ENCODE peak calls at places on chromosomes 4 and X, in five cellular contexts. One of them, this sample, is unnamed.

GRCh38 chr4:1309261-1310010 is 19.7 kb downstream of the MAEA start:
- DNase-seq in transverse colon: peak
- DNase-seq in foreskin keratinocyte: peak
- DNase-seq in breast epithelium: peak
- DNase-seq in brain microvascular endothelial cell: peak
- DNase-seq in this sample: peak

GRCh38 chrX:46561931-46562721 is 11.4 kb upstream of the CHST7 start:
- DNase-seq in foreskin keratinocyte: no peak
- DNase-seq in breast epithelium: no peak
- DNase-seq in brain microvascular endothelial cell: no peak
- DNase-seq in transverse colon: peak
- DNase-seq in this sample: no peak

GRCh38 chr4:14091966-14092365 is 464.4 kb upstream of the BOD1L1 start:
- DNase-seq in brain microvascular endothelial cell: peak
- DNase-seq in transverse colon: no peak
- DNase-seq in foreskin keratinocyte: no peak
- DNase-seq in breast epithelium: no peak
- DNase-seq in this sample: no peak

GRCh38 chrX:103629295-103630170 is 758 bp downstream of the TCEAL1 start:
- DNase-seq in brain microvascular endothelial cell: peak
- DNase-seq in foreskin keratinocyte: no peak
- DNase-seq in transverse colon: peak
- DNase-seq in breast epithelium: peak
- DNase-seq in this sample: peak

GRCh38 chr4:7403001-7403400 is 31.7 kb downstream of the PSAPL1 start:
- DNase-seq in brain microvascular endothelial cell: no peak
- DNase-seq in foreskin keratinocyte: peak
- DNase-seq in transverse colon: no peak
- DNase-seq in breast epithelium: peak
- DNase-seq in this sample: no peak

GRCh38 chr4:45650545-45650944 is 473.3 kb downstream of the GABRG1 start:
- DNase-seq in foreskin keratinocyte: no peak
- DNase-seq in brain microvascular endothelial cell: no peak
- DNase-seq in transverse colon: peak
- DNase-seq in breast epithelium: no peak
- DNase-seq in this sample: no peak

GRCh38 chrX:150635952-150636351 is 57.2 kb upstream of the MTMR1 start:
- DNase-seq in breast epithelium: no peak
- DNase-seq in foreskin keratinocyte: peak
- DNase-seq in brain microvascular endothelial cell: peak
- DNase-seq in transverse colon: no peak
- DNase-seq in this sample: no peak

GRCh38 chr4:16591867-16592266 is 306.6 kb downstream of the LDB2 start:
- DNase-seq in brain microvascular endothelial cell: no peak
- DNase-seq in foreskin keratinocyte: no peak
- DNase-seq in transverse colon: no peak
- DNase-seq in breast epithelium: no peak
- DNase-seq in this sample: no peak

GRCh38 chr4:42654606-42655005 is 2.3 kb downstream of the ATP8A1 start:
- DNase-seq in brain microvascular endothelial cell: peak
- DNase-seq in breast epithelium: no peak
- DNase-seq in foreskin keratinocyte: peak
- DNase-seq in transverse colon: no peak
- DNase-seq in this sample: no peak

GRCh38 chrX:21656587-21657317 is 1.4 kb downstream of the KLHL34 start:
- DNase-seq in transverse colon: no peak
- DNase-seq in breast epithelium: no peak
- DNase-seq in foreskin keratinocyte: no peak
- DNase-seq in brain microvascular endothelial cell: no peak
- DNase-seq in this sample: no peak

GRCh38 chrX:134642394-134642793 is 15.9 kb downstream of the PLAC1 start:
- DNase-seq in foreskin keratinocyte: no peak
- DNase-seq in breast epithelium: no peak
- DNase-seq in brain microvascular endothelial cell: no peak
- DNase-seq in transverse colon: no peak
- DNase-seq in this sample: no peak

GRCh38 chr4:65669008-65669971 is 999 bp downstream of the EPHA5 start:
- DNase-seq in foreskin keratinocyte: no peak
- DNase-seq in breast epithelium: no peak
- DNase-seq in brain microvascular endothelial cell: peak
- DNase-seq in transverse colon: no peak
- DNase-seq in this sample: no peak

GRCh38 chr4:1730532-1731135 is 9.3 kb downstream of the TACC3 start:
- DNase-seq in transverse colon: no peak
- DNase-seq in brain microvascular endothelial cell: no peak
- DNase-seq in breast epithelium: no peak
- DNase-seq in foreskin keratinocyte: no peak
- DNase-seq in this sample: no peak

GRCh38 chr4:158775091-158775651 is 6.3 kb downstream of the FNIP2 start:
- DNase-seq in transverse colon: no peak
- DNase-seq in brain microvascular endothelial cell: peak
- DNase-seq in foreskin keratinocyte: no peak
- DNase-seq in breast epithelium: no peak
- DNase-seq in this sample: no peak

GRCh38 chr4:128358231-128358902 is 70.8 kb upstream of the PGRMC2 start:
- DNase-seq in transverse colon: no peak
- DNase-seq in foreskin keratinocyte: peak
- DNase-seq in brain microvascular endothelial cell: peak
- DNase-seq in breast epithelium: no peak
- DNase-seq in this sample: no peak

GRCh38 chr4:111991797-111992196 is 153.5 kb upstream of the FAM241A start:
- DNase-seq in foreskin keratinocyte: peak
- DNase-seq in transverse colon: no peak
- DNase-seq in breast epithelium: no peak
- DNase-seq in brain microvascular endothelial cell: peak
- DNase-seq in this sample: no peak

GRCh38 chr4:15150636-15151432 is 148.6 kb downstream of the CPEB2 start:
- DNase-seq in brain microvascular endothelial cell: no peak
- DNase-seq in foreskin keratinocyte: no peak
- DNase-seq in transverse colon: no peak
- DNase-seq in breast epithelium: no peak
- DNase-seq in this sample: no peak

GRCh38 chrX:42686706-42687105 is 91.3 kb downstream of the PPP1R2C start:
- DNase-seq in brain microvascular endothelial cell: no peak
- DNase-seq in foreskin keratinocyte: peak
- DNase-seq in transverse colon: no peak
- DNase-seq in breast epithelium: no peak
- DNase-seq in this sample: no peak

GRCh38 chr4:15753786-15754185 is 24.3 kb upstream of the CD38 start:
- DNase-seq in foreskin keratinocyte: no peak
- DNase-seq in breast epithelium: no peak
- DNase-seq in transverse colon: no peak
- DNase-seq in brain microvascular endothelial cell: peak
- DNase-seq in this sample: no peak

GRCh38 chr4:38823766-38824165 is 19.2 kb upstream of the TLR1 start:
- DNase-seq in transverse colon: no peak
- DNase-seq in foreskin keratinocyte: no peak
- DNase-seq in brain microvascular endothelial cell: no peak
- DNase-seq in breast epithelium: no peak
- DNase-seq in this sample: no peak

GRCh38 chr4:181157647-181158046 is 1085.6 kb upstream of the TENM3 start:
- DNase-seq in foreskin keratinocyte: no peak
- DNase-seq in breast epithelium: no peak
- DNase-seq in brain microvascular endothelial cell: no peak
- DNase-seq in transverse colon: no peak
- DNase-seq in this sample: no peak

GRCh38 chr4:125365731-125366130 is 51.0 kb downstream of the FAT4 start:
- DNase-seq in breast epithelium: no peak
- DNase-seq in transverse colon: no peak
- DNase-seq in brain microvascular endothelial cell: no peak
- DNase-seq in foreskin keratinocyte: no peak
- DNase-seq in this sample: no peak

GRCh38 chr4:81040175-81040659 is 9.7 kb downstream of the BMP3 start:
- DNase-seq in foreskin keratinocyte: peak
- DNase-seq in brain microvascular endothelial cell: peak
- DNase-seq in transverse colon: no peak
- DNase-seq in breast epithelium: no peak
- DNase-seq in this sample: no peak

GRCh38 chrX:78710146-78710545 is 37.4 kb upstream of the LPAR4 start:
- DNase-seq in breast epithelium: no peak
- DNase-seq in transverse colon: no peak
- DNase-seq in foreskin keratinocyte: no peak
- DNase-seq in brain microvascular endothelial cell: no peak
- DNase-seq in this sample: no peak

GRCh38 chrX:110210417-110211139 is 107.3 kb downstream of the AMMECR1 start:
- DNase-seq in foreskin keratinocyte: peak
- DNase-seq in brain microvascular endothelial cell: peak
- DNase-seq in transverse colon: no peak
- DNase-seq in breast epithelium: no peak
- DNase-seq in this sample: no peak

GRCh38 chr4:168304744-168305459 is 13.7 kb downstream of the DDX60 start:
- DNase-seq in brain microvascular endothelial cell: peak
- DNase-seq in breast epithelium: no peak
- DNase-seq in transverse colon: no peak
- DNase-seq in foreskin keratinocyte: peak
- DNase-seq in this sample: no peak

GRCh38 chrX:13994681-13995080 is 35.0 kb downstream of the GEMIN8 start:
- DNase-seq in transverse colon: no peak
- DNase-seq in brain microvascular endothelial cell: no peak
- DNase-seq in foreskin keratinocyte: peak
- DNase-seq in breast epithelium: no peak
- DNase-seq in this sample: no peak

GRCh38 chr4:153216546-153216945 is 12.3 kb downstream of the TRIM2 start:
- DNase-seq in breast epithelium: no peak
- DNase-seq in foreskin keratinocyte: no peak
- DNase-seq in transverse colon: no peak
- DNase-seq in brain microvascular endothelial cell: no peak
- DNase-seq in this sample: no peak
- H3K27ac ChIP-seq in breast epithelium: no peak
- H3K27ac ChIP-seq in foreskin keratinocyte: no peak
- H3K27ac ChIP-seq in transverse colon: no peak
- H3K27ac ChIP-seq in brain microvascular endothelial cell: no peak
- H3K27ac ChIP-seq in this sample: no peak

GRCh38 chr4:74005528-74005927 is 7.1 kb upstream of the CXCL5 start:
- DNase-seq in brain microvascular endothelial cell: no peak
- DNase-seq in foreskin keratinocyte: peak
- DNase-seq in transverse colon: no peak
- DNase-seq in breast epithelium: no peak
- DNase-seq in this sample: no peak
- H3K27ac ChIP-seq in brain microvascular endothelial cell: no peak
- H3K27ac ChIP-seq in foreskin keratinocyte: peak
- H3K27ac ChIP-seq in transverse colon: peak
- H3K27ac ChIP-seq in breast epithelium: no peak
- H3K27ac ChIP-seq in this sample: no peak

DNA sequence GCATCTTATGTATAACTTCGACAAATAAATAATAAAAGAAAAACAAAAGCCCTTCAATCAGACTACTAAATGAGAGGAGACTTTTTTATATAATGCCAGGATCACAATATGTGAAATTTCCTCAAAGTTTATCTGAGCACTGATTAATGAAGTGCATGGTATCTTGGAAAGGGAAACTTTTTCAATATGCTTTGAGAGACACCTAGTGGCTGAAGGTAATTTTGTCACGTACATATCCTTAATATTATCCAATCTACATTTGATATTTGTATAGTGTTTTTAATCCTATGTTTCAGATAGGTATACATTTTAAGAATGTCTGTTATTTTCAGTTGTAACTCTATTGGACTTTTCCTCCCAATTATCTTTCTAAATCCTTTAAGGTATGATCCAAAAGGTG is 146.8 kb downstream of the KLHL4 start:
- DNase-seq in brain microvascular endothelial cell: no peak
- DNase-seq in breast epithelium: no peak
- DNase-seq in transverse colon: no peak
- DNase-seq in foreskin keratinocyte: peak
- DNase-seq in this sample: no peak
- H3K27ac ChIP-seq in brain microvascular endothelial cell: no peak
- H3K27ac ChIP-seq in breast epithelium: no peak
- H3K27ac ChIP-seq in transverse colon: no peak
- H3K27ac ChIP-seq in foreskin keratinocyte: no peak
- H3K27ac ChIP-seq in this sample: no peak

GRCh38 chr4:177041356-177041755 is 248.6 kb upstream of the VEGFC start:
- DNase-seq in transverse colon: no peak
- DNase-seq in breast epithelium: no peak
- DNase-seq in brain microvascular endothelial cell: no peak
- DNase-seq in foreskin keratinocyte: no peak
- DNase-seq in this sample: no peak
- H3K27ac ChIP-seq in transverse colon: no peak
- H3K27ac ChIP-seq in breast epithelium: no peak
- H3K27ac ChIP-seq in brain microvascular endothelial cell: no peak
- H3K27ac ChIP-seq in foreskin keratinocyte: no peak
- H3K27ac ChIP-seq in this sample: no peak

GRCh38 chrX:107725761-107726555 is 49.6 kb downstream of the TSC22D3 start:
- DNase-seq in transverse colon: no peak
- DNase-seq in breast epithelium: no peak
- DNase-seq in foreskin keratinocyte: no peak
- DNase-seq in brain microvascular endothelial cell: no peak
- DNase-seq in this sample: no peak

GRCh38 chrX:107729558-107730297 is 45.9 kb downstream of the TSC22D3 start:
- DNase-seq in brain microvascular endothelial cell: no peak
- DNase-seq in breast epithelium: no peak
- DNase-seq in transverse colon: no peak
- DNase-seq in foreskin keratinocyte: no peak
- DNase-seq in this sample: no peak

GRCh38 chrX:107730298-107730655 is 45.3 kb downstream of the TSC22D3 start:
- DNase-seq in foreskin keratinocyte: no peak
- DNase-seq in transverse colon: no peak
- DNase-seq in brain microvascular endothelial cell: no peak
- DNase-seq in breast epithelium: no peak
- DNase-seq in this sample: no peak

GRCh38 chrX:107726809-107727534 is 48.6 kb downstream of the TSC22D3 start:
- DNase-seq in transverse colon: no peak
- DNase-seq in brain microvascular endothelial cell: no peak
- DNase-seq in breast epithelium: no peak
- DNase-seq in foreskin keratinocyte: no peak
- DNase-seq in this sample: no peak

DNA sequence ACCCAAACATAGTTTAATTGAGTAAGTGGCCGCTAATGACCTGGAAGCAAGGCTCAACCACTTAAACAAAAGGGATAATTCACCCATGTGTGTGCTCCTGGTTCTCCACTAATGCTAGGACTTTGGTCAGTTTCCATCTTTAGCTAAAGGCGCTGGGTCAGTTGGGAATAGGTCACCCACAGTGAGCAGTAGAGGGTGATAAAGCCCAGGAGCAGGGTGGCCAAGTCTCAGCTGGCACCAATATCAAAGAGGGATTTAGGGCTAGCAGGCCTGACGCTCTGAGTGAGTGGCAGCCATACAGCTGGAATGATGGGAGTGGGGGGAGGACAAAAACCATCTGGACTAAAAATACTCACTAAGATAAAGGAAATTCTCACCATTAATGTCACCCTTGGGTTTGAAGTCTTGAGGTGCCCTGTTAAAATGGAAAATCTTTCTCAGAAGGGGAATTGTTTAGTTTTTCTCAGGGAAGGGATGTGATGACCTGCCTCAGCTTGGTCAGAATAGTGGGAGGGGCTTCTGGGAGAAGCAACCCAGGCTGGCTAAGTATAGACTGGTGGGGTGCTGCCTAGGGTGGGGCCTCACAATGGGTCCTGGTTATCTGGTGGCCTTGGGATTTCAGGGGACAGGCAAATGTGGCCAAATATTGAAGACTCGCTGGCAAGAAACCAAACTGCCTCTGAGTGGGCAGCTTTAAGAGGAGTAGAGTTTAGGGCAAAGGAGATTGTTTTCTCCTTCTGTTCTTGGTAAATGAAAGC is 47.1 kb downstream of the TSC22D3 start:
- DNase-seq in transverse colon: no peak
- DNase-seq in breast epithelium: no peak
- DNase-seq in brain microvascular endothelial cell: no peak
- DNase-seq in foreskin keratinocyte: no peak
- DNase-seq in this sample: peak
- H3K27ac ChIP-seq in transverse colon: peak
- H3K27ac ChIP-seq in breast epithelium: peak
- H3K27ac ChIP-seq in brain microvascular endothelial cell: no peak
- H3K27ac ChIP-seq in foreskin keratinocyte: no peak
- H3K27ac ChIP-seq in this sample: peak

This sample was measured in substantia nigra.